ENCODE peak calls at places on chromosomes 13 and 19, in eight cellular contexts. One of them, this sample, is unnamed.

GRCh38 chr13:51998723-51999471 is 12.4 kb downstream of the ATP7B start:
- DNase-seq in naive thymus-derived CD4-positive, alpha-beta T cell: no peak
- DNase-seq in mesenteric fat pad: no peak
- DNase-seq in cerebellum: no peak
- DNase-seq in ELF-1: peak; percentile 66
- DNase-seq in HepG2: peak; percentile 77
- DNase-seq in endodermal cell: peak; percentile 69
- DNase-seq in T-helper 9 cell: no peak
- DNase-seq in this sample: no peak

GRCh38 chr13:105538346-105538745 is 997.1 kb downstream of the EFNB2 start:
- DNase-seq in naive thymus-derived CD4-positive, alpha-beta T cell: no peak
- DNase-seq in mesenteric fat pad: no peak
- DNase-seq in cerebellum: no peak
- DNase-seq in ELF-1: no peak
- DNase-seq in HepG2: no peak
- DNase-seq in endodermal cell: no peak
- DNase-seq in T-helper 9 cell: no peak
- DNase-seq in this sample: no peak

GRCh38 chr13:113474179-113474578 is 16.3 kb downstream of the DCUN1D2 start:
- DNase-seq in naive thymus-derived CD4-positive, alpha-beta T cell: no peak
- DNase-seq in mesenteric fat pad: no peak
- DNase-seq in cerebellum: no peak
- DNase-seq in ELF-1: peak; percentile 53
- DNase-seq in HepG2: no peak
- DNase-seq in endodermal cell: no peak
- DNase-seq in T-helper 9 cell: no peak
- DNase-seq in this sample: no peak

GRCh38 chr19:32971012-32971595 is 654 bp downstream of the CEP89 start:
- DNase-seq in naive thymus-derived CD4-positive, alpha-beta T cell: no peak
- DNase-seq in mesenteric fat pad: no peak
- DNase-seq in cerebellum: no peak
- DNase-seq in ELF-1: peak; percentile 4
- DNase-seq in HepG2: no peak
- DNase-seq in endodermal cell: no peak
- DNase-seq in T-helper 9 cell: no peak
- DNase-seq in this sample: no peak

GRCh38 chr13:30679483-30680330 is 55.6 kb upstream of the ALOX5AP start:
- DNase-seq in naive thymus-derived CD4-positive, alpha-beta T cell: no peak
- DNase-seq in mesenteric fat pad: no peak
- DNase-seq in cerebellum: peak; percentile 63
- DNase-seq in ELF-1: peak; percentile 52
- DNase-seq in HepG2: peak; percentile 20
- DNase-seq in endodermal cell: peak; percentile 77
- DNase-seq in T-helper 9 cell: no peak
- DNase-seq in this sample: no peak

GRCh38 chr19:49802836-49803528 is 10.1 kb downstream of the FUZ start:
- DNase-seq in naive thymus-derived CD4-positive, alpha-beta T cell: no peak
- DNase-seq in mesenteric fat pad: no peak
- DNase-seq in cerebellum: no peak
- DNase-seq in ELF-1: no peak
- DNase-seq in HepG2: no peak
- DNase-seq in endodermal cell: no peak
- DNase-seq in T-helper 9 cell: no peak
- DNase-seq in this sample: no peak

GRCh38 chr13:65959305-65959704 is 1270.8 kb downstream of the PCDH9 start:
- DNase-seq in naive thymus-derived CD4-positive, alpha-beta T cell: no peak
- DNase-seq in mesenteric fat pad: no peak
- DNase-seq in cerebellum: no peak
- DNase-seq in ELF-1: no peak
- DNase-seq in HepG2: no peak
- DNase-seq in endodermal cell: no peak
- DNase-seq in T-helper 9 cell: no peak
- DNase-seq in this sample: no peak

GRCh38 chr13:98171806-98172569 is 5.1 kb downstream of the RNF113B start:
- DNase-seq in naive thymus-derived CD4-positive, alpha-beta T cell: no peak
- DNase-seq in mesenteric fat pad: no peak
- DNase-seq in cerebellum: peak; percentile 67
- DNase-seq in ELF-1: peak; percentile 61
- DNase-seq in HepG2: no peak
- DNase-seq in endodermal cell: peak; percentile 71
- DNase-seq in T-helper 9 cell: no peak
- DNase-seq in this sample: no peak

GRCh38 chr19:12797141-12797587 is 4.4 kb downstream of the PRDX2 start:
- DNase-seq in naive thymus-derived CD4-positive, alpha-beta T cell: no peak
- DNase-seq in mesenteric fat pad: no peak
- DNase-seq in cerebellum: no peak
- DNase-seq in ELF-1: no peak
- DNase-seq in HepG2: no peak
- DNase-seq in endodermal cell: no peak
- DNase-seq in T-helper 9 cell: no peak
- DNase-seq in this sample: no peak

GRCh38 chr19:8240274-8241229 is 31.4 kb downstream of the CERS4 start:
- DNase-seq in naive thymus-derived CD4-positive, alpha-beta T cell: no peak
- DNase-seq in mesenteric fat pad: peak; percentile 91
- DNase-seq in cerebellum: peak; percentile 65
- DNase-seq in ELF-1: peak; percentile 92
- DNase-seq in HepG2: peak; percentile 90
- DNase-seq in endodermal cell: peak; percentile 84
- DNase-seq in T-helper 9 cell: no peak
- DNase-seq in this sample: no peak

GRCh38 chr19:10749435-10750384 is 31.8 kb downstream of the DNM2 start:
- DNase-seq in naive thymus-derived CD4-positive, alpha-beta T cell: no peak
- DNase-seq in mesenteric fat pad: no peak
- DNase-seq in cerebellum: no peak
- DNase-seq in ELF-1: no peak
- DNase-seq in HepG2: peak; percentile 63
- DNase-seq in endodermal cell: no peak
- DNase-seq in T-helper 9 cell: no peak
- DNase-seq in this sample: no peak

GRCh38 chr19:13098291-13099072 is 4.2 kb downstream of the LYL1 start:
- DNase-seq in naive thymus-derived CD4-positive, alpha-beta T cell: peak; percentile 54
- DNase-seq in mesenteric fat pad: no peak
- DNase-seq in cerebellum: peak; percentile 57
- DNase-seq in ELF-1: peak; percentile 53
- DNase-seq in HepG2: no peak
- DNase-seq in endodermal cell: peak; percentile 75
- DNase-seq in T-helper 9 cell: no peak
- DNase-seq in this sample: no peak

GRCh38 chr13:79973533-79973963 is 367.4 kb downstream of the SPRY2 start:
- DNase-seq in naive thymus-derived CD4-positive, alpha-beta T cell: no peak
- DNase-seq in mesenteric fat pad: no peak
- DNase-seq in cerebellum: no peak
- DNase-seq in ELF-1: peak; percentile 30
- DNase-seq in HepG2: no peak
- DNase-seq in endodermal cell: no peak
- DNase-seq in T-helper 9 cell: no peak
- DNase-seq in this sample: no peak

GRCh38 chr13:81540777-81541176 is 1199.9 kb upstream of the SPRY2 start:
- DNase-seq in naive thymus-derived CD4-positive, alpha-beta T cell: no peak
- DNase-seq in mesenteric fat pad: no peak
- DNase-seq in cerebellum: no peak
- DNase-seq in ELF-1: no peak
- DNase-seq in HepG2: peak; percentile 1
- DNase-seq in endodermal cell: no peak
- DNase-seq in T-helper 9 cell: no peak
- DNase-seq in this sample: no peak

GRCh38 chr13:112146073-112146360 is 79.1 kb downstream of the SOX1 start:
- DNase-seq in naive thymus-derived CD4-positive, alpha-beta T cell: no peak
- DNase-seq in mesenteric fat pad: peak; percentile 68
- DNase-seq in cerebellum: no peak
- DNase-seq in ELF-1: no peak
- DNase-seq in HepG2: no peak
- DNase-seq in endodermal cell: peak; percentile 38
- DNase-seq in T-helper 9 cell: no peak
- DNase-seq in this sample: no peak

GRCh38 chr13:66329988-66330429 is 900.1 kb downstream of the PCDH9 start:
- DNase-seq in naive thymus-derived CD4-positive, alpha-beta T cell: no peak
- DNase-seq in mesenteric fat pad: no peak
- DNase-seq in cerebellum: no peak
- DNase-seq in ELF-1: no peak
- DNase-seq in HepG2: no peak
- DNase-seq in endodermal cell: no peak
- DNase-seq in T-helper 9 cell: no peak
- DNase-seq in this sample: no peak

GRCh38 chr13:27960362-27961226 is 8.5 kb downstream of the CDX2 start:
- DNase-seq in naive thymus-derived CD4-positive, alpha-beta T cell: no peak
- DNase-seq in mesenteric fat pad: no peak
- DNase-seq in cerebellum: no peak
- DNase-seq in ELF-1: peak; percentile 82
- DNase-seq in HepG2: peak; percentile 97
- DNase-seq in endodermal cell: peak; percentile 95
- DNase-seq in T-helper 9 cell: no peak
- DNase-seq in this sample: no peak

GRCh38 chr19:1324792-1325567 is 39.3 kb downstream of the EFNA2 start:
- DNase-seq in naive thymus-derived CD4-positive, alpha-beta T cell: no peak
- DNase-seq in mesenteric fat pad: peak; percentile 92
- DNase-seq in cerebellum: peak; percentile 76
- DNase-seq in ELF-1: peak; percentile 89
- DNase-seq in HepG2: peak; percentile 82
- DNase-seq in endodermal cell: no peak
- DNase-seq in T-helper 9 cell: no peak
- DNase-seq in this sample: no peak

GRCh38 chr13:23654111-23655110 is 84.2 kb downstream of the TNFRSF19 start:
- DNase-seq in naive thymus-derived CD4-positive, alpha-beta T cell: no peak
- DNase-seq in mesenteric fat pad: no peak
- DNase-seq in cerebellum: no peak
- DNase-seq in ELF-1: no peak
- DNase-seq in HepG2: peak; percentile 88
- DNase-seq in endodermal cell: no peak
- DNase-seq in T-helper 9 cell: no peak
- DNase-seq in this sample: no peak

GRCh38 chr13:60396008-60396782 is 825 bp upstream of the TDRD3 start:
- DNase-seq in naive thymus-derived CD4-positive, alpha-beta T cell: peak; percentile 70
- DNase-seq in mesenteric fat pad: peak; percentile 96
- DNase-seq in cerebellum: peak; percentile 94
- DNase-seq in ELF-1: peak; percentile 93
- DNase-seq in HepG2: peak; percentile 83
- DNase-seq in endodermal cell: peak; percentile 95
- DNase-seq in T-helper 9 cell: peak; percentile 72
- DNase-seq in this sample: peak; percentile 52

GRCh38 chr13:78241278-78241919 is 322.8 kb upstream of the EDNRB start:
- DNase-seq in naive thymus-derived CD4-positive, alpha-beta T cell: no peak
- DNase-seq in mesenteric fat pad: no peak
- DNase-seq in cerebellum: no peak
- DNase-seq in ELF-1: peak; percentile 44
- DNase-seq in HepG2: peak; percentile 27
- DNase-seq in endodermal cell: peak; percentile 85
- DNase-seq in T-helper 9 cell: no peak
- DNase-seq in this sample: peak; percentile 11

GRCh38 chr13:76638160-76638559 is 248.0 kb downstream of the KCTD12 start:
- DNase-seq in naive thymus-derived CD4-positive, alpha-beta T cell: no peak
- DNase-seq in mesenteric fat pad: no peak
- DNase-seq in cerebellum: no peak
- DNase-seq in ELF-1: no peak
- DNase-seq in HepG2: no peak
- DNase-seq in endodermal cell: no peak
- DNase-seq in T-helper 9 cell: no peak
- DNase-seq in this sample: no peak

GRCh38 chr19:35716735-35716984 is 1.1 kb upstream of the KMT2B start:
- DNase-seq in naive thymus-derived CD4-positive, alpha-beta T cell: no peak
- DNase-seq in mesenteric fat pad: no peak
- DNase-seq in cerebellum: no peak
- DNase-seq in ELF-1: no peak
- DNase-seq in HepG2: no peak
- DNase-seq in endodermal cell: no peak
- DNase-seq in T-helper 9 cell: no peak
- DNase-seq in this sample: no peak

GRCh38 chr13:108257238-108257637 is 12.3 kb upstream of the TNFSF13B start:
- DNase-seq in naive thymus-derived CD4-positive, alpha-beta T cell: no peak
- DNase-seq in mesenteric fat pad: no peak
- DNase-seq in cerebellum: no peak
- DNase-seq in ELF-1: no peak
- DNase-seq in HepG2: no peak
- DNase-seq in endodermal cell: no peak
- DNase-seq in T-helper 9 cell: no peak
- DNase-seq in this sample: no peak

GRCh38 chr13:52053460-52053859 is 29.0 kb downstream of the UTP14C start:
- DNase-seq in naive thymus-derived CD4-positive, alpha-beta T cell: no peak
- DNase-seq in mesenteric fat pad: no peak
- DNase-seq in cerebellum: no peak
- DNase-seq in ELF-1: peak; percentile 59
- DNase-seq in HepG2: no peak
- DNase-seq in endodermal cell: no peak
- DNase-seq in T-helper 9 cell: no peak
- DNase-seq in this sample: no peak

GRCh38 chr19:56725829-56726424 is 54.4 kb upstream of the ZNF835 start:
- DNase-seq in naive thymus-derived CD4-positive, alpha-beta T cell: no peak
- DNase-seq in mesenteric fat pad: no peak
- DNase-seq in cerebellum: peak; percentile 34
- DNase-seq in ELF-1: no peak
- DNase-seq in HepG2: no peak
- DNase-seq in endodermal cell: no peak
- DNase-seq in T-helper 9 cell: no peak
- DNase-seq in this sample: no peak

GRCh38 chr19:13094285-13094595 is 8.4 kb downstream of the LYL1 start:
- DNase-seq in naive thymus-derived CD4-positive, alpha-beta T cell: no peak
- DNase-seq in mesenteric fat pad: no peak
- DNase-seq in cerebellum: no peak
- DNase-seq in ELF-1: no peak
- DNase-seq in HepG2: no peak
- DNase-seq in endodermal cell: no peak
- DNase-seq in T-helper 9 cell: no peak
- DNase-seq in this sample: no peak

GRCh38 chr19:41541990-41542584 is 33.9 kb upstream of the CEACAM21 start:
- DNase-seq in naive thymus-derived CD4-positive, alpha-beta T cell: peak; percentile 57
- DNase-seq in mesenteric fat pad: no peak
- DNase-seq in cerebellum: no peak
- DNase-seq in ELF-1: peak; percentile 18
- DNase-seq in HepG2: peak; percentile 31
- DNase-seq in endodermal cell: peak; percentile 88
- DNase-seq in T-helper 9 cell: peak; percentile 73
- DNase-seq in this sample: no peak

GRCh38 chr13:60111726-60112125 is 52.0 kb downstream of the DIAPH3 start:
- DNase-seq in naive thymus-derived CD4-positive, alpha-beta T cell: no peak
- DNase-seq in mesenteric fat pad: no peak
- DNase-seq in cerebellum: no peak
- DNase-seq in ELF-1: no peak
- DNase-seq in HepG2: no peak
- DNase-seq in endodermal cell: no peak
- DNase-seq in T-helper 9 cell: no peak
- DNase-seq in this sample: no peak

GRCh38 chr19:41535029-41535622 is 40.8 kb upstream of the CEACAM21 start:
- DNase-seq in naive thymus-derived CD4-positive, alpha-beta T cell: no peak
- DNase-seq in mesenteric fat pad: no peak
- DNase-seq in cerebellum: no peak
- DNase-seq in ELF-1: no peak
- DNase-seq in HepG2: no peak
- DNase-seq in endodermal cell: no peak
- DNase-seq in T-helper 9 cell: no peak
- DNase-seq in this sample: no peak

GRCh38 chr19:1521636-1522035 is 2.2 kb upstream of the PLK5 start:
- DNase-seq in naive thymus-derived CD4-positive, alpha-beta T cell: no peak
- DNase-seq in mesenteric fat pad: no peak
- DNase-seq in cerebellum: peak; percentile 87
- DNase-seq in ELF-1: no peak
- DNase-seq in HepG2: no peak
- DNase-seq in endodermal cell: no peak
- DNase-seq in T-helper 9 cell: no peak
- DNase-seq in this sample: no peak

This sample was measured in NCI-H187 treated with DMSO at 0.1 percent for 48 hours.